ENCODE peak calls at places on chromosomes 2 and 18, in nine cellular contexts. S is BE2C, A is HepG2, M is heart right ventricle, R is keratinocyte, Z is right lobe of liver, B is prostate gland, X is gastrocnemius medialis, U is bronchial epithelial cell. N is an unnamed sample. For H3K27me3, the result is how much of the 10 kb centered on the place peaks cover.

GRCh38 chr2:104408266-104408665 is 445.6 kb upstream of the POU3F3 start:
- DNase-seq in A (no peak), S (peak), Z (no peak), B (no peak), U (no peak), X (no peak), R (no peak), M (no peak), N (no peak)

GRCh38 chr2:46410273-46411244 is 68.8 kb upstream of the TMEM247 start:
- DNase-seq in Z (peak), U (no peak), M (no peak), B (peak), S (no peak), A (no peak), X (no peak), R (no peak), N (no peak)

GRCh38 chr2:114201781-114202180 is 240.7 kb upstream of the DPP10 start:
- DNase-seq in S (no peak), M (no peak), A (peak), U (no peak), R (no peak), Z (no peak), X (no peak), B (no peak), N (no peak)

GRCh38 chr2:107932483-107932882 is 53.8 kb upstream of the SLC5A7 start:
- DNase-seq in M (no peak), U (peak), X (no peak), R (peak), Z (no peak), B (no peak), S (no peak), A (no peak), N (no peak)

GRCh38 chr2:3433339-3433699 is 53.8 kb downstream of the TRAPPC12 start:
- DNase-seq in Z (no peak), A (no peak), U (no peak), X (no peak), R (no peak), B (no peak), M (no peak), S (no peak), N (no peak)

GRCh38 chr2:25567406-25567805 is 106.0 kb downstream of the DTNB start:
- DNase-seq in Z (no peak), U (peak), S (no peak), X (no peak), M (no peak), R (no peak), A (peak), B (no peak), N (peak)

GRCh38 chr2:9337901-9338300 is 85.4 kb downstream of the ITGB1BP1 start:
- DNase-seq in B (no peak), U (no peak), Z (no peak), A (no peak), S (no peak), M (no peak), R (no peak), X (no peak), N (no peak)

GRCh38 chr18:1350931-1351450 is 446.3 kb downstream of the ADCYAP1 start:
- DNase-seq in R (no peak), B (no peak), U (no peak), Z (no peak), M (no peak), A (no peak), S (no peak), X (no peak), N (no peak)

GRCh38 chr18:39846277-39846676 is 2108.8 kb upstream of the PIK3C3 start:
- DNase-seq in B (no peak), X (no peak), S (no peak), A (no peak), R (no peak), U (no peak), Z (no peak), M (peak), N (no peak)

GRCh38 chr2:179745615-179746263 is 115.7 kb downstream of the ZNF385B start:
- DNase-seq in U (no peak), A (no peak), M (no peak), S (no peak), B (no peak), Z (no peak), X (no peak), R (no peak), N (no peak)

GRCh38 chr2:172398444-172398843 is 28.9 kb upstream of the ITGA6 start:
- DNase-seq in Z (no peak), B (no peak), R (no peak), S (no peak), X (no peak), A (no peak), M (no peak), U (no peak), N (no peak)

GRCh38 chr2:42342061-42342794 is 18.8 kb downstream of the COX7A2L start:
- DNase-seq in U (peak), X (peak), B (no peak), R (peak), M (no peak), S (peak), Z (no peak), A (peak), N (no peak)

GRCh38 chr2:71938659-71939587 is 208.7 kb downstream of the CYP26B1 start:
- DNase-seq in A (no peak), B (no peak), M (no peak), S (no peak), R (no peak), Z (no peak), X (no peak), U (no peak), N (no peak)

GRCh38 chr18:57660961-57661360 is 39.3 kb upstream of the NARS1 start:
- DNase-seq in U (no peak), M (no peak), S (no peak), Z (no peak), R (no peak), A (no peak), B (no peak), X (no peak), N (no peak)

GRCh38 chr2:239114119-239114581 is 266.3 kb downstream of the TWIST2 start:
- DNase-seq in X (no peak), Z (no peak), M (peak), U (no peak), B (no peak), S (peak), A (no peak), R (no peak), N (no peak)

GRCh38 chr2:18659891-18660290 is 70.5 kb upstream of the NT5C1B start:
- DNase-seq in Z (no peak), M (no peak), A (no peak), R (no peak), B (no peak), S (no peak), U (no peak), X (no peak), N (no peak)

GRCh38 chr2:65456074-65456473 is 23.7 kb upstream of the SPRED2 start:
- DNase-seq in X (no peak), U (peak), A (no peak), B (no peak), M (no peak), Z (no peak), S (no peak), R (peak), N (no peak)

GRCh38 chr2:74080346-74080745 is 67.4 kb downstream of the BOLA3 start:
- DNase-seq in Z (no peak), A (no peak), S (no peak), M (no peak), R (no peak), U (no peak), B (no peak), X (no peak), N (no peak)

GRCh38 chr2:38153476-38153875 is 77.5 kb upstream of the CYP1B1 start:
- DNase-seq in X (no peak), Z (no peak), A (no peak), B (no peak), M (no peak), U (no peak), R (no peak), S (no peak), N (no peak)

GRCh38 chr2:215466097-215466909 is 30.4 kb upstream of the FN1 start:
- DNase-seq in M (no peak), A (no peak), B (no peak), R (no peak), X (no peak), U (no peak), S (no peak), Z (no peak), N (no peak)

GRCh38 chr2:62576276-62576939 is 70.4 kb upstream of the TMEM17 start:
- DNase-seq in R (no peak), A (no peak), U (no peak), S (no peak), B (no peak), M (no peak), X (no peak), Z (no peak), N (no peak)

GRCh38 chr2:17578466-17578928 is 38.0 kb downstream of the VSNL1 start:
- DNase-seq in U (peak), B (peak), Z (no peak), M (no peak), A (peak), S (no peak), X (no peak), R (no peak), N (no peak)

GRCh38 chr2:233746475-233747282 is 13.4 kb upstream of the UGT1A1 start:
- DNase-seq in B (no peak), A (no peak), S (no peak), M (no peak), R (no peak), X (no peak), Z (no peak), U (no peak), N (no peak)

GRCh38 chr2:222296911-222297599 is 1.7 kb downstream of the PAX3 start:
- DNase-seq in A (no peak), R (no peak), M (no peak), X (no peak), U (no peak), Z (no peak), B (no peak), S (no peak), N (no peak)

GRCh38 chr2:212692466-212692865 is 153.9 kb upstream of the ERBB4 start:
- DNase-seq in M (no peak), R (no peak), U (no peak), X (no peak), Z (no peak), A (no peak), B (no peak), S (no peak), N (no peak)

GRCh38 chr2:222433381-222434173 is 9.2 kb downstream of the SGPP2 start:
- DNase-seq in B (peak), A (no peak), M (no peak), S (no peak), U (peak), Z (no peak), R (no peak), X (no peak), N (no peak)

GRCh38 chr18:57004366-57005121 is 142.3 kb upstream of the BOD1L2 start:
- DNase-seq in X (no peak), S (no peak), R (no peak), B (no peak), M (no peak), U (peak), Z (no peak), A (peak), N (no peak)

GRCh38 chr2:70388128-70388527 is 86.3 kb upstream of the FAM136A start:
- DNase-seq in M (no peak), Z (no peak), B (no peak), A (no peak), X (no peak), S (no peak), R (no peak), U (peak), N (no peak)

GRCh38 chr2:202932425-202933138 is 20.5 kb downstream of the CARF start:
- DNase-seq in M (no peak), A (no peak), S (no peak), B (no peak), U (peak), X (no peak), R (no peak), Z (no peak), N (no peak)

GRCh38 chr2:133271105-133271504 is 297.2 kb downstream of the NCKAP5 start:
- DNase-seq in U (no peak), X (no peak), A (no peak), Z (no peak), S (no peak), M (no peak), B (no peak), R (no peak), N (no peak)

GRCh38 chr18:27005589-27005988 is 140.1 kb upstream of the AQP4 start:
- DNase-seq in M (no peak), A (peak), S (no peak), B (no peak), X (no peak), U (peak), Z (no peak), R (no peak), N (no peak)

GRCh38 chr2:152405206-152406118 is 70.5 kb downstream of the FMNL2 start:
- DNase-seq in X (no peak), S (no peak), R (no peak), A (peak), Z (no peak), M (no peak), B (peak), U (peak), N (no peak)

GRCh38 chr2:233059797-233060499 is at the start of gene INPP5D:
- DNase-seq in X (peak), S (no peak), U (no peak), R (no peak), B (no peak), Z (peak), M (peak), A (peak), N (peak)

GRCh38 chr2:208254118-208254870 is 577 bp downstream of the IDH1 start:
- DNase-seq in Z (peak), A (peak), M (peak), S (peak), R (no peak), U (peak), X (peak), B (peak), N (peak)

GRCh38 chr18:63540131-63540530 is 2.0 kb upstream of the SERPINB12 start:
- DNase-seq in B (no peak), U (no peak), S (no peak), X (no peak), R (no peak), A (no peak), Z (no peak), M (no peak), N (no peak)

GRCh38 chr2:88199912-88200682 is 30.0 kb downstream of the THNSL2 start:
- DNase-seq in A (peak), M (peak), Z (no peak), B (no peak), U (peak), X (no peak), R (no peak), S (no peak), N (no peak)
- H3K27me3 ChIP-seq in A (under half), M (half or more), Z (under half), B (under half), U (under half), X (under half), R (under half), S (under half), N (under half)

DNA sequence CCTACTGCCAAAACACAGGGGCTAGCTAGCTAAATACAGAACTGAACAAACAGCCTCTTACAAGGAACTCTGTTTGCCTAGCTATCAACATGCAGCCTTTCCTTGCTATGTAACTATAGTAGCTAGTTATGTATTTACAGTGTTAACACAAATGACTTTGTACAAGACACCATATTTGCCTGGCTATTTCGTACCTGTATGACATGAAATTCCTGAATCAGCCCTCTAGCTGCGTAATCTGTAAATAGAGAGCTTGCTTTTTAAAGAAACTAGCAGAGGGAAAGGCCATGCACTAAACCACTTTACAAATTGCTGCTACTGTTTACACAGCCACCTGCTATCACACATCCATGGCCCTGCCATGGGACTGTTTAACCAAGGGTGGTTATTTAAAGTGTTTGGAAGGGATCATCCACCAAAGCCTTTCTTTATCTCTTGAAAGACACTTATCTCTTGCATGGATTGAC is 248.7 kb downstream of the TFCP2L1 start:
- DNase-seq in S (no peak), X (no peak), U (peak), Z (no peak), B (peak), R (no peak), A (peak), M (no peak), N (no peak)
- H3K27me3 ChIP-seq in S (under half), X (under half), U (under half), Z (under half), B (under half), R (under half), A (under half), M (under half), N (under half)

DNA sequence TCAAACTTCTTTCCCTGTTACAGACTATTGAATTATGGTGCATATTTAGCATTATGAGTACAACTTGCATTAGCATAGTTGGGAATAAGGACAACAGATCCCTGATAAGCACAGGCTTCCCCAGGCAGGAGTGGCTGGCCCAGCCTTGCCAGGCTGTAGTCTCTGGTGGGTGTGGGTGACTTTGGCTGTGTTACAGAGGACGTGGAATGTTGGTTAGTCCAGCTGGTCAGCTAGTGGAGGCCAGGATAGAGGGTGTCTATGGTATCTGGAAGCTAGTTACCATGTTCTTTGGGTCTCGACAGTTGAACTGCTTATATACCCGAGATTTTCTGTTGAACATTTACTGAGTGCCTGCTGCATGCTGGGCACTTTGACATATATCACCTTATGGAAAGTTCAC is 4.7 kb downstream of the SH3RF3 start:
- DNase-seq in Z (no peak), X (no peak), R (no peak), B (no peak), M (no peak), U (no peak), A (no peak), S (no peak), N (no peak)
- H3K27me3 ChIP-seq in Z (under half), X (under half), R (half or more), B (under half), M (under half), U (under half), A (under half), S (half or more), N (under half)

GRCh38 chr2:1858733-1859132 is 114.4 kb upstream of the PXDN start:
- DNase-seq in M (no peak), B (no peak), U (no peak), R (no peak), X (no peak), A (no peak), S (no peak), Z (no peak), N (no peak)
- H3K27me3 ChIP-seq in M (under half), B (under half), U (under half), R (under half), X (under half), A (under half), S (under half), Z (under half), N (under half)

GRCh38 chr2:236155406-236155805 is 12.8 kb downstream of the GBX2 start:
- DNase-seq in B (no peak), A (no peak), S (no peak), X (no peak), M (no peak), R (no peak), U (no peak), Z (no peak), N (no peak)

GRCh38 chr2:236157366-236157765 is 10.8 kb downstream of the GBX2 start:
- DNase-seq in B (no peak), A (no peak), X (no peak), U (no peak), R (no peak), M (no peak), S (no peak), Z (no peak), N (no peak)

GRCh38 chr2:236157815-236158498 is 10.2 kb downstream of the GBX2 start:
- DNase-seq in M (no peak), A (no peak), S (no peak), R (no peak), Z (no peak), X (no peak), B (no peak), U (no peak), N (no peak)

GRCh38 chr2:236156860-236157194 is 11.4 kb downstream of the GBX2 start:
- DNase-seq in X (no peak), S (no peak), R (no peak), Z (no peak), B (no peak), A (no peak), M (no peak), U (no peak), N (no peak)

GRCh38 chr2:236156095-236156859 is 11.9 kb downstream of the GBX2 start:
- DNase-seq in X (no peak), R (no peak), M (no peak), Z (no peak), U (no peak), B (no peak), A (no peak), S (no peak), N (no peak)
- H3K27me3 ChIP-seq in X (under half), R (under half), M (under half), Z (under half), U (under half), B (under half), A (under half), S (under half), N (under half)

GRCh38 chr2:118823666-118824065 is 23.8 kb downstream of the EN1 start:
- DNase-seq in M (no peak), B (no peak), R (no peak), A (no peak), U (no peak), X (no peak), S (no peak), Z (no peak), N (no peak)

GRCh38 chr2:118826093-118826492 is 21.4 kb downstream of the EN1 start:
- DNase-seq in A (no peak), U (no peak), B (no peak), S (no peak), M (no peak), R (no peak), X (no peak), Z (no peak), N (no peak)

GRCh38 chr2:118817469-118817868 is 30.0 kb downstream of the EN1 start:
- DNase-seq in B (no peak), R (no peak), Z (no peak), X (no peak), S (no peak), U (no peak), A (no peak), M (no peak), N (no peak)

GRCh38 chr2:118822572-118822971 is 24.9 kb downstream of the EN1 start:
- DNase-seq in U (no peak), X (no peak), A (no peak), M (no peak), B (no peak), R (no peak), S (no peak), Z (no peak), N (no peak)

DNA sequence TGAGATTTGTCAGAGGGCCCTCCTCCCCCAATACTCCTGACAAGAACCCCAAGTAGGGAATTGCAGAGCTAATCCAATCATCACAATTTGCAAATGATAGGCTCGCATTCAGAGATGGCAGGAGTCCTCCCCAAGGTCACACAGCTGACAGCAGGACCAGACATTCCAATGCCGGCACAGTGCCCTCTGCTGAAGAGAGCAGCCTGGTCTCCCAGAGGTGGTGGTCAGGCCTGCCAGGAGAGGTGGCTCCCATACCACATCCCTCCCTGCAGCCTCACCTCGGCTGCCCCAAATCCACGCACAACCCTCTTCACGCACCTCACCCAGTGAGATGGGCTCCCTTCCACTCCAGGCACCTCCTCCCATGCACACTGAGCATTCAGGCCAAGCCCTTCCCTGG is 25.4 kb downstream of the EN1 start:
- DNase-seq in A (no peak), Z (no peak), B (no peak), M (no peak), S (no peak), R (no peak), U (no peak), X (no peak), N (no peak)
- H3K27me3 ChIP-seq in A (under half), Z (under half), B (under half), M (half or more), S (under half), R (under half), U (under half), X (under half), N (under half)

GRCh38 chr18:29496276-29496675 is 1319.3 kb upstream of the CDH2 start:
- DNase-seq in A (no peak), R (no peak), X (no peak), B (no peak), Z (no peak), S (no peak), U (no peak), M (no peak), N (no peak)
- H3K27me3 ChIP-seq in A (under half), R (under half), X (under half), B (under half), Z (under half), S (under half), U (under half), M (under half), N (under half)